ENCODE peak calls at places on chromosomes 4 and X, in five cellular contexts. I, H, B, A and G are unnamed samples.

GRCh38 chr4:43716721-43717395 is 731.8 kb downstream of the KCTD8 start:
- DNase-seq in I (no peak), H (no peak), B (no peak), A (no peak), G (no peak)

GRCh38 chr4:151744614-151745013 is 16.2 kb downstream of the GATB start:
- DNase-seq in I (no peak), H (peak), B (peak), A (no peak), G (no peak)

GRCh38 chr4:76626686-76627465 is 191.8 kb downstream of the SHROOM3 start:
- DNase-seq in I (no peak), H (peak), B (no peak), A (no peak), G (no peak)

GRCh38 chr4:67624939-67625338 is 66.4 kb downstream of the STAP1 start:
- DNase-seq in I (no peak), H (no peak), B (no peak), A (no peak), G (no peak)

GRCh38 chr4:108533876-108534275 is 86.5 kb upstream of the RPL34 start:
- DNase-seq in I (no peak), H (no peak), B (no peak), A (no peak), G (no peak)

GRCh38 chrX:96464880-96465558 is 219.6 kb upstream of the DIAPH2 start:
- DNase-seq in I (no peak), H (no peak), B (no peak), A (no peak), G (no peak)

GRCh38 chr4:85780664-85781063 is 305.7 kb downstream of the ARHGAP24 start:
- DNase-seq in I (no peak), H (no peak), B (peak), A (no peak), G (no peak)

GRCh38 chr4:53688186-53688790 is 97.0 kb upstream of the LNX1 start:
- DNase-seq in I (no peak), H (peak), B (peak), A (no peak), G (no peak)

GRCh38 chr4:138114434-138114833 is 127.7 kb downstream of the SLC7A11 start:
- DNase-seq in I (no peak), H (peak), B (peak), A (no peak), G (no peak)

GRCh38 chrX:45421806-45422205 is 221.1 kb upstream of the DIPK2B start:
- DNase-seq in I (no peak), H (no peak), B (no peak), A (no peak), G (no peak)

GRCh38 chr4:75512336-75513211 is 1.6 kb downstream of the RCHY1 start:
- DNase-seq in I (no peak), H (peak), B (peak), A (no peak), G (no peak)

GRCh38 chrX:73562458-73562857 is 539 bp upstream of the CHIC1 start:
- DNase-seq in I (no peak), H (no peak), B (peak), A (no peak), G (no peak)

GRCh38 chrX:96906741-96907140 is 23.0 kb downstream of the RPA4 start:
- DNase-seq in I (no peak), H (peak), B (peak), A (no peak), G (no peak)

GRCh38 chr4:130849985-130850632 is 1754.2 kb downstream of the C4orf33 start:
- DNase-seq in I (no peak), H (no peak), B (no peak), A (no peak), G (no peak)

GRCh38 chr4:7189475-7190277 is 2.7 kb upstream of the SORCS2 start:
- DNase-seq in I (no peak), H (no peak), B (no peak), A (no peak), G (no peak)

GRCh38 chr4:109408711-109409110 is 24.9 kb upstream of the SEC24B start:
- DNase-seq in I (no peak), H (no peak), B (no peak), A (no peak), G (no peak)

DNA sequence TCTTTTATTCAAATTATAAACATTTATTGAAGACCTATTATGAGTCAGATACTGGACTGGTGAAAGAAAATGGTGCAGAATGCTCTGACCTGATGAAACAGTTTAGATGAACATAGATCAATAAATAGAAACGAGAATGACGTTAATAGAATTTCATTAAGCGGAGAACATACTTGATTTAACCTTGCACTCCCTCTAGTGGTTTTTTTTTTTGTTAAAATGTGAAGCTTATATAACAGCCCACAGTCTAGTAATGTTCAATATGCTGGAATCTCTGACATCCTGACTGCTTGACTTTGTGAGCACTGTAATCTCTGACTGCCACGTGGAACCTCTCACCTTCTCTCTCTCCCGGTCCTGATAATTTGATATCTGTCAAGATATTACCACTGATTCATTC is 32.3 kb downstream of the HDAC8 start:
- DNase-seq in I (no peak), H (peak), B (peak), A (no peak), G (no peak)
- TF ChIP-seq CTCF in I (peak), H (peak), B (peak), A (peak), G (peak)

DNA sequence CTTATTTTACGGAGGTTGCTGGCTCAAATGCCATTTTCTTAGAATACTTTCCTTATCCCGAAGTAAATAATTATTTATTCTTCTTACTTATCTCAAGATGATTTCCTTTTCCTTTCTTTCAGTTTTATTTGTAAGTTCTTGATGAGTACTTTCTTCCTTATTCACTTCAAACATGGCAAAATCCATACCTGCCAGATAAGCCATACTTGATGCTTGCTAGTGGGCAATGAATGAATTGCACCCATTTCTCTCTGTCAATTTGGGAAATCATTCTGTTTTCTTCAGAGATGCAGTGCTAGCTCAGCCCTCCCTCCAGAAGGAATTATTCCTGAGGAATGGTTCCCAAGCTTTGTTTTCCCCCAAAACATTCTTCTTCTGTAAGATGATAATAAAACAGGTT is 598.3 kb downstream of the SPRY1 start:
- DNase-seq in I (no peak), H (no peak), B (no peak), A (no peak), G (no peak)
- TF ChIP-seq CTCF in I (no peak), H (no peak), B (peak), A (no peak), G (no peak)

GRCh38 chrX:82648062-82648461 is 860.0 kb upstream of the POU3F4 start:
- DNase-seq in I (no peak), H (no peak), B (no peak), A (no peak), G (no peak)
- TF ChIP-seq CTCF in I (no peak), H (no peak), B (no peak), A (peak), G (no peak)

GRCh38 chr4:69713593-69713992 is 46.8 kb downstream of the SULT1B1 start:
- DNase-seq in I (no peak), H (no peak), B (peak), A (no peak), G (no peak)

GRCh38 chr4:69717778-69718177 is 42.6 kb downstream of the SULT1B1 start:
- DNase-seq in I (no peak), H (no peak), B (no peak), A (no peak), G (no peak)

GRCh38 chr4:69714086-69714485 is 46.3 kb downstream of the SULT1B1 start:
- DNase-seq in I (no peak), H (no peak), B (no peak), A (no peak), G (no peak)

GRCh38 chr4:69716654-69717053 is 43.8 kb downstream of the SULT1B1 start:
- DNase-seq in I (no peak), H (no peak), B (no peak), A (no peak), G (no peak)

DNA sequence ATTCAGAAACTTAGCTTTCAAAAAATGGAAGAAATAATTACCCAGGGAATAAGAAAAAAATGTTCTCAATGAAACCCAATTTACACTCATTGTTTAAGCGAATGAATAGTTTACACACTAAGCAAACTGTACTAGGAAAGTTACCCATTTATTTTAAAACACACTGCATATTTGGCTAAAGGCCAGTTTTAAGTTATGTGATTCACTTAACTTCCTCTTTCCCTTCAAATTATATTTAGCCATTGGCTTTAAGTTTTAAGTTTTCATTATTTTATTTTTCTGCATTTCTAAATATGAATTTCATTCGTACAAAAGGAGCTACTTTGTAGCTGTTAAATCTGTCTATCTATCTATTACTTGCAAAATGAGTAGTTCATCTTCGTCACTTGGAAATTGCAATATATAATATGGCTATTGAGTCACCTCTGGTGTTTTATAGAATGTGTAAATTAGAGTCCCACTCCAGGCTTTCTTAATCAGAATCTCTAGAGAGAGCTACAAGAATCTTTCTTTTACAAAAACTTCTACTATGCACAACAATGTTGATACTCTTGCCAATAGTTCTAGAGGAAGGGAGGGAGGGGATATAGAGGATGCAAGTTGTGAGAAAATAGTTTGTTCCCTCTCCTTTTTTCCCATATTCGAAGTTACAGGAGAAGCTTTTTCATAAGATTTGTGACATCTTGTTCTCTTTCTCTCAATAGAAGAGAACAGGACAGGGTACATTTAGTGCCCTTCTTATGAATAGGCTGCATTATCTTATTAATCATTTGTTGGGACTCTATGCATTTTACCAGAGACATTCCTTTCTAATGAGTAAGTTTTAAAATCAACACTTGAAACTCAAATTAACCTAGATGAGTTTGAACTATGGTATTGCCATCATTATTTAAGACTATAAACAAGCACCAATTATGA is 41.8 kb downstream of the SULT1B1 start:
- DNase-seq in I (no peak), H (peak), B (peak), A (no peak), G (no peak)
- TF ChIP-seq CTCF in I (no peak), H (no peak), B (no peak), A (no peak), G (no peak)

DNA sequence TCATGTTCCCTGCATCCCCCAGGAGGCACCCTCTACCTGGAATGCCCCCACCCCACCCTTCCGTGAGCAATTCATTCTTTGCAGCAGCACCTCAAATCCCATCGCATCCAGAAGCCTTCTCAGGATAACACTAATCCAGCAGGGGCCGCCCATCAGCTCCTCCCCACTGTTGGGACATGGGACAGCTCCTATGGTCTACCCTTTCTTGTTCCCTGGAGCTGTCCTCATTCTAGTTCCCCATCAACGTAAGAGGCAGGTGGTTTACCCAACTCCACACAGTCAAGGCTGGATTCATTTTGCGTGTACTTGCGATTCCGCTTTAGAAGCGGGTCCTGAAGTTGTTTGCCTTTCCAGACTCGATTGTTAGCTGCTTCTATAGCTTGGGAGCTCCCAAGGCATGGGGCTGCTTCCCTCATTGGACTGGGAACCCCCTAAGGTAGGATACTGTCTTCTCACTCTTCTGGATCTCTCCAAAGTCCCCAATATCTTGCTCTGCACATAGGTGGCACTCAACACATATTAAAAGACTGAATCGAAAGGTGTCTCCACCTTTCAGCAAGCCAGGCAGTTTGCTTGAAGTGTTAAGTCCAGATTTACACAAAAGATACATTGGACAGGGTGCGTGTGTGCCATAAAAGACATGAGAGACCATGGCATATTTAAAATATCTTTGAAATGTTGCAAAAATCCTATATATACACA is 942 bp upstream of the APLN start:
- DNase-seq in I (no peak), H (no peak), B (no peak), A (no peak), G (no peak)
- TF ChIP-seq CTCF in I (no peak), H (no peak), B (no peak), A (no peak), G (no peak)